ENCODE peak calls at places on chromosome 4, in six cellular contexts. Z is fibroblast of mammary gland, C is MM.1S, O is fibroblast of lung, X is colonic mucosa, R is choroid plexus epithelial cell. K is an unnamed sample.

GRCh38 chr4:24979554-24979953 is 51.2 kb downstream of the LGI2 start:
- DNase-seq in Z (peak; percentile 50), C (no peak), O (no peak), X (peak; percentile 38), R (peak; percentile 14), K (no peak)

GRCh38 chr4:165207431-165208321 is at the start of gene KLHL2:
- DNase-seq in Z (peak; percentile 59), C (peak; percentile 82), O (peak; percentile 77), X (peak; percentile 69), R (peak; percentile 74), K (peak; percentile 34)

GRCh38 chr4:27595956-27596355 is 735.3 kb downstream of the STIM2 start:
- DNase-seq in Z (no peak), C (no peak), O (no peak), X (no peak), R (no peak), K (no peak)

GRCh38 chr4:174869334-174869733 is 40.3 kb upstream of the GLRA3 start:
- DNase-seq in Z (peak; percentile 37), C (no peak), O (no peak), X (no peak), R (no peak), K (no peak)

GRCh38 chr4:138834029-138834428 is 181.6 kb upstream of the NOCT start:
- DNase-seq in Z (no peak), C (no peak), O (no peak), X (no peak), R (no peak), K (no peak)

GRCh38 chr4:4607336-4608213 is 65.7 kb upstream of the STX18 start:
- DNase-seq in Z (no peak), C (no peak), O (no peak), X (no peak), R (no peak), K (no peak)

GRCh38 chr4:15651682-15652081 is 3.5 kb downstream of the FBXL5 start:
- DNase-seq in Z (peak; percentile 2), C (no peak), O (peak; percentile 36), X (no peak), R (no peak), K (no peak)

GRCh38 chr4:78722880-78723279 is 53.3 kb upstream of the BMP2K start:
- DNase-seq in Z (no peak), C (no peak), O (no peak), X (no peak), R (no peak), K (no peak)

GRCh38 chr4:23237771-23238170 is 545.0 kb downstream of the GBA3 start:
- DNase-seq in Z (peak; percentile 0), C (no peak), O (peak; percentile 82), X (no peak), R (peak; percentile 2), K (no peak)

GRCh38 chr4:168744021-168744420 is 247.2 kb downstream of the PALLD start:
- DNase-seq in Z (peak; percentile 50), C (no peak), O (no peak), X (no peak), R (peak; percentile 81), K (no peak)

GRCh38 chr4:146379744-146380143 is 142.0 kb downstream of the SLC10A7 start:
- DNase-seq in Z (peak; percentile 28), C (no peak), O (peak; percentile 8), X (no peak), R (peak; percentile 83), K (peak; percentile 60)

GRCh38 chr4:74110670-74111069 is 11.7 kb upstream of the CXCL2 start:
- DNase-seq in Z (no peak), C (no peak), O (no peak), X (no peak), R (no peak), K (no peak)

GRCh38 chr4:73864365-73864764 is 4.8 kb upstream of the CXCL1 start:
- DNase-seq in Z (no peak), C (peak; percentile 51), O (no peak), X (no peak), R (peak; percentile 68), K (no peak)

GRCh38 chr4:55820260-55820659 is 670 bp downstream of the EXOC1L start:
- DNase-seq in Z (no peak), C (no peak), O (peak; percentile 26), X (no peak), R (no peak), K (no peak)

GRCh38 chr4:153156263-153156662 is 48.0 kb upstream of the TRIM2 start:
- DNase-seq in Z (no peak), C (no peak), O (no peak), X (no peak), R (peak; percentile 10), K (no peak)
- TF ChIP-seq CTCF in Z (no peak), C (no peak), O (no peak), X (no peak), R (peak; percentile 24), K (peak; percentile 23)

GRCh38 chr4:7928711-7929505 is 10.8 kb downstream of the AFAP1 start:
- DNase-seq in Z (peak; percentile 45), C (no peak), O (peak; percentile 53), X (no peak), R (peak; percentile 67), K (peak; percentile 29)
- TF ChIP-seq CTCF in Z (peak; percentile 22), C (no peak), O (peak; percentile 19), X (no peak), R (peak; percentile 60), K (peak; percentile 53)

DNA sequence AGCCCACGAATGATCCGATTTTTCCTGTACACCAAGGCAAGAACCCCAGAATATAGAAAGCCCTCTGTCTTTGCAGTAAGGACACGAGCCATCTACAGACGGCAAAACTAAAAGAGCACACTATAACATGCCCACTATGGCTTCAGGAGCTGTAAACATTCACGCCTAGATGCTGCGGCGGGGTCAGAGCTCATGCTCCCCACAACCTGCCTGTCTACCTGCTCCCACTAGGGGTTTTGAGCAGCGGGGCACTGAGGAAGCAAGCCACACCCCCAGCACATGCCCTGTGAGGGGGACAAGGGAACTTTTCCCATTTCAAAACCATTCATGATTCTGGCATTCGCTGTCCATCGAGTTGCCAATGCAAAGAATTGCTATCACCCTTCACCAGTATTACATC is 144.8 kb downstream of the PAPSS1 start:
- DNase-seq in Z (no peak), C (no peak), O (no peak), X (no peak), R (no peak), K (no peak)
- TF ChIP-seq CTCF in Z (no peak), C (no peak), O (no peak), X (no peak), R (no peak), K (no peak)

DNA sequence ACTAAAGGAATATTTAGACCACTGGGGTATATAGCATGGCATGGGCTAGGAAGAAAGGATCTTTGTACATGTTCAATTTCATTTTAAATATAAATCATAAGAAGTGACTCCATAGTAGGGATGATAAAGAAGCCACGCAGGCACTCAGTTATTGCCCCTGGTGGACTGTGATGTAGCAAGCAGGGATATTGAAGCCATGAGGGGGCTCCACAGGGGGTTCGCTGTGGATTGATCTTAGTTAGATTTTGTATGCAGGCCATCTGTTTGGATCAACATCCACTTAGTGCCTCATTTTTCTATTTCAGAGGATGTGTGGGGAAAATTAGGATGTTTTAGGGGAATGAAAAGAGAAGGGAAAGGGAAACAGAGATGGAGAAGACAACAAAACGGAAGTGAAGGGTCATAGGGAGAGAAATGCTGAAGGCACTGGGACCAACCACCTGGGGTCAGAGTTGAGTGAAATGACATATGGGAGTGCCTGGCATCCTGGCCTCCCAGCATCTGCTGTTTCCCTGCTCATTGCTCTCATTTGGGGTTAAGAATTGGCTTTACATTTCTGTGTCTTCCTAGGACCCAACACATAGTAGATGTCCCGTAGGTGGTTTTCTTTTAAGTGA is 11.2 kb upstream of the FREM3 start:
- DNase-seq in Z (no peak), C (no peak), O (no peak), X (no peak), R (no peak), K (no peak)
- TF ChIP-seq CTCF in Z (no peak), C (no peak), O (no peak), X (no peak), R (no peak), K (no peak)

DNA sequence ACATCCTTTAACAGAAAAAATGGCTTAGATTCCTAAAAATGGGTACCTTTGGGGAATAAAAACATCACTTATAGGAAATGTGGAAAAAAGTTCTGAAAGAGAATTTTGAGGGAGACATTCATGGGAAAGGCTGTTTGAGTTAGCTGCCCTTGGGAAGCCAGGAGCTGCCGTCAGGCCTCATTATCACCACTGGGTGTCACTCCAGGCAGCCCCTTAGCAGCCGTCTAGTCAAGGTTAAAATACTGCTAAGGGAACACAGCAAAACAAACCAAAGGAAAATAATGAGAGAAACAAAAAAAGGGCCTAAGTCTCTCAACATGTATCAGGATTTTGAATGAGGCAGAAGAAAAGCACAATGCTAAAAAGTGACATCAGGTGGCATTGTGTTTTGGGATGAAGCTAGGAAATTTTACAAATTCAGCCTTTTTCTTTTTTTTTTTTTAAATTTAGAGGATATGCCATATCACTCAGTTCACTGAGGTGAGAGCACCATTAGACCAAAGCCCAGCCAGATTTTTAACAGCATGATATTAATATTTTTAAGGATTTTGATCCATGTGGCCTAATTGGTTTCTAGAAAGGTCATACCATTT is 235.3 kb downstream of the GPAT3 start:
- DNase-seq in Z (peak; percentile 54), C (peak; percentile 29), O (peak; percentile 29), X (no peak), R (peak; percentile 82), K (peak; percentile 64)
- TF ChIP-seq CTCF in Z (peak; percentile 79), C (peak; percentile 53), O (peak; percentile 62), X (peak; percentile 33), R (peak; percentile 96), K (peak; percentile 84)

GRCh38 chr4:42750091-42750490 is 93.2 kb upstream of the ATP8A1 start:
- DNase-seq in Z (peak; percentile 0), C (peak; percentile 28), O (no peak), X (no peak), R (no peak), K (no peak)
- TF ChIP-seq CTCF in Z (no peak), C (peak; percentile 30), O (no peak), X (no peak), R (no peak), K (no peak)

DNA sequence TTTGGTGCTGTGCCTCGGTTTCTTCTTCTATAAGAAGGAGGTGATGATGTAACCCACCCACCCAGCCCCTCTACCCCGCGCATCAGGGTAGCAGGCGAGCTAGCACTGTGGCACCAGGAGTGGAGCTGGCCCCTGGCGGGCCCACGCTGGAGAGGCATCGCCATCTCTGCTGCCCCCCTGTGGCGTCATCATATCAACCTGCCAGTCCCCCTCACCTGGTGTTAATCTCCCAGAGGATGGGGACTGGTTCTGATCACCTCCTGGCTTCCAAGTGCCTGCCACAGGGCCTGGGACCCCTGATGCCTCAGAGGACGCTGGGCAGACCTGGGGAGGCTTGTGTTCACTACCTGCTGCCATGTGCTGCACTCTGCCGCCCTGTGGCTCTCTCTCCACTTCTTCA is 6.3 kb upstream of the SORCS2 start:
- DNase-seq in Z (no peak), C (no peak), O (no peak), X (no peak), R (no peak), K (no peak)
- TF ChIP-seq CTCF in Z (peak; percentile 28), C (peak; percentile 30), O (peak; percentile 23), X (no peak), R (peak; percentile 50), K (peak; percentile 60)

GRCh38 chr4:163810757-163811156 is 316.3 kb downstream of the TMA16 start:
- DNase-seq in Z (no peak), C (peak; percentile 66), O (no peak), X (no peak), R (no peak), K (no peak)

GRCh38 chr4:163818673-163819072 is 324.2 kb downstream of the TMA16 start:
- DNase-seq in Z (no peak), C (no peak), O (no peak), X (no peak), R (no peak), K (no peak)

GRCh38 chr4:163815776-163816175 is 321.3 kb downstream of the TMA16 start:
- DNase-seq in Z (no peak), C (peak; percentile 13), O (no peak), X (no peak), R (no peak), K (no peak)

GRCh38 chr4:163816494-163816893 is 322.0 kb downstream of the TMA16 start:
- DNase-seq in Z (no peak), C (no peak), O (no peak), X (no peak), R (no peak), K (no peak)
- TF ChIP-seq CTCF in Z (no peak), C (no peak), O (no peak), X (no peak), R (no peak), K (no peak)